ENCODE peak calls at places on chromosomes 7 and 10, in four cellular contexts. A, B, O and E are unnamed samples.

GRCh38 chr10:86123745-86124144 is 242.8 kb downstream of the GRID1 start:
- DNase-seq in A (no peak), B (no peak), O (no peak), E (no peak)

GRCh38 chr7:26853788-26854393 is 10.5 kb downstream of the SKAP2 start:
- DNase-seq in A (no peak), B (peak), O (peak), E (no peak)

GRCh38 chr7:121041516-121042148 is 53.1 kb downstream of the CPED1 start:
- DNase-seq in A (no peak), B (no peak), O (no peak), E (no peak)

GRCh38 chr10:120989996-120990395 is 138.8 kb downstream of the WDR11 start:
- DNase-seq in A (no peak), B (no peak), O (no peak), E (no peak)

GRCh38 chr7:88203401-88203800 is 16.4 kb downstream of the SRI start:
- DNase-seq in A (no peak), B (no peak), O (no peak), E (no peak)

GRCh38 chr7:45585628-45586027 is 11.5 kb downstream of the ADCY1 start:
- DNase-seq in A (no peak), B (no peak), O (no peak), E (no peak)

GRCh38 chr7:71637578-71637977 is 505.6 kb downstream of the GALNT17 start:
- DNase-seq in A (no peak), B (no peak), O (no peak), E (no peak)

GRCh38 chr7:118057404-118057803 is 126.6 kb upstream of the LSM8 start:
- DNase-seq in A (no peak), B (no peak), O (no peak), E (no peak)

GRCh38 chr7:4270268-4270667 is 411.8 kb upstream of the FOXK1 start:
- DNase-seq in A (no peak), B (no peak), O (no peak), E (no peak)

GRCh38 chr7:134245253-134245652 is 71.5 kb downstream of the SLC35B4 start:
- DNase-seq in A (no peak), B (no peak), O (peak), E (no peak)

GRCh38 chr7:36945612-36946400 is 221.5 kb upstream of the AOAH start:
- DNase-seq in A (no peak), B (no peak), O (no peak), E (no peak)

GRCh38 chr7:29375641-29376562 is 181.3 kb downstream of the CHN2 start:
- DNase-seq in A (no peak), B (no peak), O (no peak), E (no peak)

GRCh38 chr7:112646787-112647186 is 143.4 kb downstream of the TMEM168 start:
- DNase-seq in A (no peak), B (no peak), O (no peak), E (no peak)